ENCODE peak calls at places on chromosomes 1 and 21, in eight cellular contexts. One of them, this sample, is unnamed.

GRCh38 chr1:35031103-35031452 is 667 bp downstream of the ZMYM6 start:
- DNase-seq in lung microvascular endothelial cell: peak; percentile 67
- DNase-seq in A172: peak; percentile 34
- DNase-seq in activated CD4-positive, alpha-beta T cell treated with anti-CD3 and anti-CD28 coated beads, Interleukin-2, amount 10 ng/mL, durations not matched to agents 7 days and 5 days: peak; percentile 36
- DNase-seq in stimulated activated naive CD8-positive, alpha-beta T cell treated with anti-CD3 and anti-CD28 coated beads, Interleukin-15, Interleukin-2, amounts not matched to agents 100 U/mL and 50 U/mL, for 24 hours: peak; percentile 55
- DNase-seq in GM18507: no peak
- DNase-seq in naive thymus-derived CD8-positive, alpha-beta T cell: peak; percentile 27
- DNase-seq in stimulated activated CD4-positive, alpha-beta T cell treated with anti-CD3 and anti-CD28 coated beads, Interleukin-4, amount 100 ng/mL, for 48 hours: peak; percentile 31
- DNase-seq in this sample: peak; percentile 57

GRCh38 chr1:64471218-64471719 is 1.3 kb downstream of the CACHD1 start:
- DNase-seq in lung microvascular endothelial cell: peak; percentile 37
- DNase-seq in A172: no peak
- DNase-seq in activated CD4-positive, alpha-beta T cell treated with anti-CD3 and anti-CD28 coated beads, Interleukin-2, amount 10 ng/mL, durations not matched to agents 7 days and 5 days: peak; percentile 9
- DNase-seq in stimulated activated naive CD8-positive, alpha-beta T cell treated with anti-CD3 and anti-CD28 coated beads, Interleukin-15, Interleukin-2, amounts not matched to agents 100 U/mL and 50 U/mL, for 24 hours: peak; percentile 22
- DNase-seq in GM18507: no peak
- DNase-seq in naive thymus-derived CD8-positive, alpha-beta T cell: peak; percentile 21
- DNase-seq in stimulated activated CD4-positive, alpha-beta T cell treated with anti-CD3 and anti-CD28 coated beads, Interleukin-4, amount 100 ng/mL, for 48 hours: no peak
- DNase-seq in this sample: no peak

GRCh38 chr1:8239039-8239305 is 78.9 kb upstream of the SLC45A1 start:
- DNase-seq in lung microvascular endothelial cell: peak; percentile 52
- DNase-seq in A172: peak; percentile 31
- DNase-seq in activated CD4-positive, alpha-beta T cell treated with anti-CD3 and anti-CD28 coated beads, Interleukin-2, amount 10 ng/mL, durations not matched to agents 7 days and 5 days: no peak
- DNase-seq in stimulated activated naive CD8-positive, alpha-beta T cell treated with anti-CD3 and anti-CD28 coated beads, Interleukin-15, Interleukin-2, amounts not matched to agents 100 U/mL and 50 U/mL, for 24 hours: no peak
- DNase-seq in GM18507: no peak
- DNase-seq in naive thymus-derived CD8-positive, alpha-beta T cell: no peak
- DNase-seq in stimulated activated CD4-positive, alpha-beta T cell treated with anti-CD3 and anti-CD28 coated beads, Interleukin-4, amount 100 ng/mL, for 48 hours: no peak
- DNase-seq in this sample: no peak

GRCh38 chr21:35017256-35017655 is 31.8 kb downstream of the RUNX1 start:
- DNase-seq in lung microvascular endothelial cell: no peak
- DNase-seq in A172: no peak
- DNase-seq in activated CD4-positive, alpha-beta T cell treated with anti-CD3 and anti-CD28 coated beads, Interleukin-2, amount 10 ng/mL, durations not matched to agents 7 days and 5 days: no peak
- DNase-seq in stimulated activated naive CD8-positive, alpha-beta T cell treated with anti-CD3 and anti-CD28 coated beads, Interleukin-15, Interleukin-2, amounts not matched to agents 100 U/mL and 50 U/mL, for 24 hours: no peak
- DNase-seq in GM18507: no peak
- DNase-seq in naive thymus-derived CD8-positive, alpha-beta T cell: no peak
- DNase-seq in stimulated activated CD4-positive, alpha-beta T cell treated with anti-CD3 and anti-CD28 coated beads, Interleukin-4, amount 100 ng/mL, for 48 hours: no peak
- DNase-seq in this sample: no peak

GRCh38 chr1:11211461-11211860 is 22.3 kb downstream of the ANGPTL7 start:
- DNase-seq in lung microvascular endothelial cell: no peak
- DNase-seq in A172: no peak
- DNase-seq in activated CD4-positive, alpha-beta T cell treated with anti-CD3 and anti-CD28 coated beads, Interleukin-2, amount 10 ng/mL, durations not matched to agents 7 days and 5 days: no peak
- DNase-seq in stimulated activated naive CD8-positive, alpha-beta T cell treated with anti-CD3 and anti-CD28 coated beads, Interleukin-15, Interleukin-2, amounts not matched to agents 100 U/mL and 50 U/mL, for 24 hours: no peak
- DNase-seq in GM18507: no peak
- DNase-seq in naive thymus-derived CD8-positive, alpha-beta T cell: no peak
- DNase-seq in stimulated activated CD4-positive, alpha-beta T cell treated with anti-CD3 and anti-CD28 coated beads, Interleukin-4, amount 100 ng/mL, for 48 hours: no peak
- DNase-seq in this sample: no peak

GRCh38 chr1:223035724-223036478 is 107.1 kb downstream of the TLR5 start:
- DNase-seq in lung microvascular endothelial cell: no peak
- DNase-seq in A172: no peak
- DNase-seq in activated CD4-positive, alpha-beta T cell treated with anti-CD3 and anti-CD28 coated beads, Interleukin-2, amount 10 ng/mL, durations not matched to agents 7 days and 5 days: no peak
- DNase-seq in stimulated activated naive CD8-positive, alpha-beta T cell treated with anti-CD3 and anti-CD28 coated beads, Interleukin-15, Interleukin-2, amounts not matched to agents 100 U/mL and 50 U/mL, for 24 hours: no peak
- DNase-seq in GM18507: no peak
- DNase-seq in naive thymus-derived CD8-positive, alpha-beta T cell: no peak
- DNase-seq in stimulated activated CD4-positive, alpha-beta T cell treated with anti-CD3 and anti-CD28 coated beads, Interleukin-4, amount 100 ng/mL, for 48 hours: no peak
- DNase-seq in this sample: no peak

GRCh38 chr1:9874959-9875635 is 35.0 kb downstream of the CTNNBIP1 start:
- DNase-seq in lung microvascular endothelial cell: peak; percentile 76
- DNase-seq in A172: peak; percentile 39
- DNase-seq in activated CD4-positive, alpha-beta T cell treated with anti-CD3 and anti-CD28 coated beads, Interleukin-2, amount 10 ng/mL, durations not matched to agents 7 days and 5 days: peak; percentile 80
- DNase-seq in stimulated activated naive CD8-positive, alpha-beta T cell treated with anti-CD3 and anti-CD28 coated beads, Interleukin-15, Interleukin-2, amounts not matched to agents 100 U/mL and 50 U/mL, for 24 hours: peak; percentile 80
- DNase-seq in GM18507: peak; percentile 88
- DNase-seq in naive thymus-derived CD8-positive, alpha-beta T cell: peak; percentile 65
- DNase-seq in stimulated activated CD4-positive, alpha-beta T cell treated with anti-CD3 and anti-CD28 coated beads, Interleukin-4, amount 100 ng/mL, for 48 hours: peak; percentile 64
- DNase-seq in this sample: peak; percentile 75

GRCh38 chr21:46080171-46081021 is 17.5 kb upstream of the COL6A2 start:
- DNase-seq in lung microvascular endothelial cell: no peak
- DNase-seq in A172: no peak
- DNase-seq in activated CD4-positive, alpha-beta T cell treated with anti-CD3 and anti-CD28 coated beads, Interleukin-2, amount 10 ng/mL, durations not matched to agents 7 days and 5 days: no peak
- DNase-seq in stimulated activated naive CD8-positive, alpha-beta T cell treated with anti-CD3 and anti-CD28 coated beads, Interleukin-15, Interleukin-2, amounts not matched to agents 100 U/mL and 50 U/mL, for 24 hours: no peak
- DNase-seq in GM18507: no peak
- DNase-seq in naive thymus-derived CD8-positive, alpha-beta T cell: peak; percentile 6
- DNase-seq in stimulated activated CD4-positive, alpha-beta T cell treated with anti-CD3 and anti-CD28 coated beads, Interleukin-4, amount 100 ng/mL, for 48 hours: no peak
- DNase-seq in this sample: no peak

GRCh38 chr1:921011-921837 is 2.5 kb upstream of the SAMD11 start:
- DNase-seq in lung microvascular endothelial cell: peak; percentile 75
- DNase-seq in A172: no peak
- DNase-seq in activated CD4-positive, alpha-beta T cell treated with anti-CD3 and anti-CD28 coated beads, Interleukin-2, amount 10 ng/mL, durations not matched to agents 7 days and 5 days: no peak
- DNase-seq in stimulated activated naive CD8-positive, alpha-beta T cell treated with anti-CD3 and anti-CD28 coated beads, Interleukin-15, Interleukin-2, amounts not matched to agents 100 U/mL and 50 U/mL, for 24 hours: peak; percentile 48
- DNase-seq in GM18507: no peak
- DNase-seq in naive thymus-derived CD8-positive, alpha-beta T cell: no peak
- DNase-seq in stimulated activated CD4-positive, alpha-beta T cell treated with anti-CD3 and anti-CD28 coated beads, Interleukin-4, amount 100 ng/mL, for 48 hours: no peak
- DNase-seq in this sample: peak; percentile 66

GRCh38 chr1:25458550-25459298 is 28.0 kb downstream of the MACO1 start:
- DNase-seq in lung microvascular endothelial cell: no peak
- DNase-seq in A172: no peak
- DNase-seq in activated CD4-positive, alpha-beta T cell treated with anti-CD3 and anti-CD28 coated beads, Interleukin-2, amount 10 ng/mL, durations not matched to agents 7 days and 5 days: no peak
- DNase-seq in stimulated activated naive CD8-positive, alpha-beta T cell treated with anti-CD3 and anti-CD28 coated beads, Interleukin-15, Interleukin-2, amounts not matched to agents 100 U/mL and 50 U/mL, for 24 hours: no peak
- DNase-seq in GM18507: no peak
- DNase-seq in naive thymus-derived CD8-positive, alpha-beta T cell: no peak
- DNase-seq in stimulated activated CD4-positive, alpha-beta T cell treated with anti-CD3 and anti-CD28 coated beads, Interleukin-4, amount 100 ng/mL, for 48 hours: no peak
- DNase-seq in this sample: no peak

GRCh38 chr1:215146252-215146975 is 63.9 kb downstream of the KCNK2 start:
- DNase-seq in lung microvascular endothelial cell: peak; percentile 43
- DNase-seq in A172: peak; percentile 39
- DNase-seq in activated CD4-positive, alpha-beta T cell treated with anti-CD3 and anti-CD28 coated beads, Interleukin-2, amount 10 ng/mL, durations not matched to agents 7 days and 5 days: peak; percentile 7
- DNase-seq in stimulated activated naive CD8-positive, alpha-beta T cell treated with anti-CD3 and anti-CD28 coated beads, Interleukin-15, Interleukin-2, amounts not matched to agents 100 U/mL and 50 U/mL, for 24 hours: no peak
- DNase-seq in GM18507: no peak
- DNase-seq in naive thymus-derived CD8-positive, alpha-beta T cell: no peak
- DNase-seq in stimulated activated CD4-positive, alpha-beta T cell treated with anti-CD3 and anti-CD28 coated beads, Interleukin-4, amount 100 ng/mL, for 48 hours: no peak
- DNase-seq in this sample: peak; percentile 67

GRCh38 chr1:44359234-44359937 is 4.3 kb upstream of the ERI3 start:
- DNase-seq in lung microvascular endothelial cell: no peak
- DNase-seq in A172: peak; percentile 18
- DNase-seq in activated CD4-positive, alpha-beta T cell treated with anti-CD3 and anti-CD28 coated beads, Interleukin-2, amount 10 ng/mL, durations not matched to agents 7 days and 5 days: no peak
- DNase-seq in stimulated activated naive CD8-positive, alpha-beta T cell treated with anti-CD3 and anti-CD28 coated beads, Interleukin-15, Interleukin-2, amounts not matched to agents 100 U/mL and 50 U/mL, for 24 hours: no peak
- DNase-seq in GM18507: no peak
- DNase-seq in naive thymus-derived CD8-positive, alpha-beta T cell: no peak
- DNase-seq in stimulated activated CD4-positive, alpha-beta T cell treated with anti-CD3 and anti-CD28 coated beads, Interleukin-4, amount 100 ng/mL, for 48 hours: no peak
- DNase-seq in this sample: no peak

GRCh38 chr1:201501144-201501543 is 5.8 kb downstream of the CSRP1 start:
- DNase-seq in lung microvascular endothelial cell: peak; percentile 57
- DNase-seq in A172: no peak
- DNase-seq in activated CD4-positive, alpha-beta T cell treated with anti-CD3 and anti-CD28 coated beads, Interleukin-2, amount 10 ng/mL, durations not matched to agents 7 days and 5 days: no peak
- DNase-seq in stimulated activated naive CD8-positive, alpha-beta T cell treated with anti-CD3 and anti-CD28 coated beads, Interleukin-15, Interleukin-2, amounts not matched to agents 100 U/mL and 50 U/mL, for 24 hours: no peak
- DNase-seq in GM18507: no peak
- DNase-seq in naive thymus-derived CD8-positive, alpha-beta T cell: no peak
- DNase-seq in stimulated activated CD4-positive, alpha-beta T cell treated with anti-CD3 and anti-CD28 coated beads, Interleukin-4, amount 100 ng/mL, for 48 hours: no peak
- DNase-seq in this sample: no peak

GRCh38 chr1:151715726-151716404 is 738 bp downstream of the CELF3 start:
- DNase-seq in lung microvascular endothelial cell: no peak
- DNase-seq in A172: no peak
- DNase-seq in activated CD4-positive, alpha-beta T cell treated with anti-CD3 and anti-CD28 coated beads, Interleukin-2, amount 10 ng/mL, durations not matched to agents 7 days and 5 days: no peak
- DNase-seq in stimulated activated naive CD8-positive, alpha-beta T cell treated with anti-CD3 and anti-CD28 coated beads, Interleukin-15, Interleukin-2, amounts not matched to agents 100 U/mL and 50 U/mL, for 24 hours: peak; percentile 22
- DNase-seq in GM18507: no peak
- DNase-seq in naive thymus-derived CD8-positive, alpha-beta T cell: no peak
- DNase-seq in stimulated activated CD4-positive, alpha-beta T cell treated with anti-CD3 and anti-CD28 coated beads, Interleukin-4, amount 100 ng/mL, for 48 hours: no peak
- DNase-seq in this sample: no peak

GRCh38 chr1:24895511-24895910 is 34.6 kb downstream of the RUNX3 start:
- DNase-seq in lung microvascular endothelial cell: no peak
- DNase-seq in A172: no peak
- DNase-seq in activated CD4-positive, alpha-beta T cell treated with anti-CD3 and anti-CD28 coated beads, Interleukin-2, amount 10 ng/mL, durations not matched to agents 7 days and 5 days: no peak
- DNase-seq in stimulated activated naive CD8-positive, alpha-beta T cell treated with anti-CD3 and anti-CD28 coated beads, Interleukin-15, Interleukin-2, amounts not matched to agents 100 U/mL and 50 U/mL, for 24 hours: peak; percentile 1
- DNase-seq in GM18507: no peak
- DNase-seq in naive thymus-derived CD8-positive, alpha-beta T cell: no peak
- DNase-seq in stimulated activated CD4-positive, alpha-beta T cell treated with anti-CD3 and anti-CD28 coated beads, Interleukin-4, amount 100 ng/mL, for 48 hours: no peak
- DNase-seq in this sample: no peak

GRCh38 chr1:21496886-21497285 is 12.3 kb upstream of the ALPL start:
- DNase-seq in lung microvascular endothelial cell: no peak
- DNase-seq in A172: no peak
- DNase-seq in activated CD4-positive, alpha-beta T cell treated with anti-CD3 and anti-CD28 coated beads, Interleukin-2, amount 10 ng/mL, durations not matched to agents 7 days and 5 days: no peak
- DNase-seq in stimulated activated naive CD8-positive, alpha-beta T cell treated with anti-CD3 and anti-CD28 coated beads, Interleukin-15, Interleukin-2, amounts not matched to agents 100 U/mL and 50 U/mL, for 24 hours: no peak
- DNase-seq in GM18507: no peak
- DNase-seq in naive thymus-derived CD8-positive, alpha-beta T cell: no peak
- DNase-seq in stimulated activated CD4-positive, alpha-beta T cell treated with anti-CD3 and anti-CD28 coated beads, Interleukin-4, amount 100 ng/mL, for 48 hours: no peak
- DNase-seq in this sample: no peak

GRCh38 chr1:64231153-64231552 is 27.7 kb downstream of the UBE2U start:
- DNase-seq in lung microvascular endothelial cell: peak; percentile 27
- DNase-seq in A172: no peak
- DNase-seq in activated CD4-positive, alpha-beta T cell treated with anti-CD3 and anti-CD28 coated beads, Interleukin-2, amount 10 ng/mL, durations not matched to agents 7 days and 5 days: no peak
- DNase-seq in stimulated activated naive CD8-positive, alpha-beta T cell treated with anti-CD3 and anti-CD28 coated beads, Interleukin-15, Interleukin-2, amounts not matched to agents 100 U/mL and 50 U/mL, for 24 hours: no peak
- DNase-seq in GM18507: no peak
- DNase-seq in naive thymus-derived CD8-positive, alpha-beta T cell: no peak
- DNase-seq in stimulated activated CD4-positive, alpha-beta T cell treated with anti-CD3 and anti-CD28 coated beads, Interleukin-4, amount 100 ng/mL, for 48 hours: no peak
- DNase-seq in this sample: no peak

GRCh38 chr1:116498789-116499628 is 71.8 kb downstream of the CD58 start:
- DNase-seq in lung microvascular endothelial cell: peak; percentile 68
- DNase-seq in A172: peak; percentile 56
- DNase-seq in activated CD4-positive, alpha-beta T cell treated with anti-CD3 and anti-CD28 coated beads, Interleukin-2, amount 10 ng/mL, durations not matched to agents 7 days and 5 days: peak; percentile 67
- DNase-seq in stimulated activated naive CD8-positive, alpha-beta T cell treated with anti-CD3 and anti-CD28 coated beads, Interleukin-15, Interleukin-2, amounts not matched to agents 100 U/mL and 50 U/mL, for 24 hours: peak; percentile 55
- DNase-seq in GM18507: peak; percentile 28
- DNase-seq in naive thymus-derived CD8-positive, alpha-beta T cell: peak; percentile 38
- DNase-seq in stimulated activated CD4-positive, alpha-beta T cell treated with anti-CD3 and anti-CD28 coated beads, Interleukin-4, amount 100 ng/mL, for 48 hours: no peak
- DNase-seq in this sample: peak; percentile 62

GRCh38 chr1:40392206-40392605 is 18.7 kb downstream of the SMAP2 start:
- DNase-seq in lung microvascular endothelial cell: peak; percentile 20
- DNase-seq in A172: peak; percentile 66
- DNase-seq in activated CD4-positive, alpha-beta T cell treated with anti-CD3 and anti-CD28 coated beads, Interleukin-2, amount 10 ng/mL, durations not matched to agents 7 days and 5 days: no peak
- DNase-seq in stimulated activated naive CD8-positive, alpha-beta T cell treated with anti-CD3 and anti-CD28 coated beads, Interleukin-15, Interleukin-2, amounts not matched to agents 100 U/mL and 50 U/mL, for 24 hours: no peak
- DNase-seq in GM18507: no peak
- DNase-seq in naive thymus-derived CD8-positive, alpha-beta T cell: no peak
- DNase-seq in stimulated activated CD4-positive, alpha-beta T cell treated with anti-CD3 and anti-CD28 coated beads, Interleukin-4, amount 100 ng/mL, for 48 hours: no peak
- DNase-seq in this sample: no peak

GRCh38 chr1:226708967-226709396 is 30.1 kb downstream of the ITPKB start:
- DNase-seq in lung microvascular endothelial cell: no peak
- DNase-seq in A172: no peak
- DNase-seq in activated CD4-positive, alpha-beta T cell treated with anti-CD3 and anti-CD28 coated beads, Interleukin-2, amount 10 ng/mL, durations not matched to agents 7 days and 5 days: no peak
- DNase-seq in stimulated activated naive CD8-positive, alpha-beta T cell treated with anti-CD3 and anti-CD28 coated beads, Interleukin-15, Interleukin-2, amounts not matched to agents 100 U/mL and 50 U/mL, for 24 hours: no peak
- DNase-seq in GM18507: no peak
- DNase-seq in naive thymus-derived CD8-positive, alpha-beta T cell: no peak
- DNase-seq in stimulated activated CD4-positive, alpha-beta T cell treated with anti-CD3 and anti-CD28 coated beads, Interleukin-4, amount 100 ng/mL, for 48 hours: no peak
- DNase-seq in this sample: no peak

GRCh38 chr1:39871796-39872195 is 11.5 kb downstream of the TRIT1 start:
- DNase-seq in lung microvascular endothelial cell: no peak
- DNase-seq in A172: no peak
- DNase-seq in activated CD4-positive, alpha-beta T cell treated with anti-CD3 and anti-CD28 coated beads, Interleukin-2, amount 10 ng/mL, durations not matched to agents 7 days and 5 days: no peak
- DNase-seq in stimulated activated naive CD8-positive, alpha-beta T cell treated with anti-CD3 and anti-CD28 coated beads, Interleukin-15, Interleukin-2, amounts not matched to agents 100 U/mL and 50 U/mL, for 24 hours: no peak
- DNase-seq in GM18507: no peak
- DNase-seq in naive thymus-derived CD8-positive, alpha-beta T cell: no peak
- DNase-seq in stimulated activated CD4-positive, alpha-beta T cell treated with anti-CD3 and anti-CD28 coated beads, Interleukin-4, amount 100 ng/mL, for 48 hours: no peak
- DNase-seq in this sample: no peak

GRCh38 chr1:163897401-163898169 is 575.8 kb downstream of the NUF2 start:
- DNase-seq in lung microvascular endothelial cell: no peak
- DNase-seq in A172: no peak
- DNase-seq in activated CD4-positive, alpha-beta T cell treated with anti-CD3 and anti-CD28 coated beads, Interleukin-2, amount 10 ng/mL, durations not matched to agents 7 days and 5 days: no peak
- DNase-seq in stimulated activated naive CD8-positive, alpha-beta T cell treated with anti-CD3 and anti-CD28 coated beads, Interleukin-15, Interleukin-2, amounts not matched to agents 100 U/mL and 50 U/mL, for 24 hours: no peak
- DNase-seq in GM18507: no peak
- DNase-seq in naive thymus-derived CD8-positive, alpha-beta T cell: no peak
- DNase-seq in stimulated activated CD4-positive, alpha-beta T cell treated with anti-CD3 and anti-CD28 coated beads, Interleukin-4, amount 100 ng/mL, for 48 hours: no peak
- DNase-seq in this sample: no peak

GRCh38 chr1:165129568-165130164 is 226.8 kb downstream of the LMX1A start:
- DNase-seq in lung microvascular endothelial cell: peak; percentile 47
- DNase-seq in A172: peak; percentile 48
- DNase-seq in activated CD4-positive, alpha-beta T cell treated with anti-CD3 and anti-CD28 coated beads, Interleukin-2, amount 10 ng/mL, durations not matched to agents 7 days and 5 days: peak; percentile 51
- DNase-seq in stimulated activated naive CD8-positive, alpha-beta T cell treated with anti-CD3 and anti-CD28 coated beads, Interleukin-15, Interleukin-2, amounts not matched to agents 100 U/mL and 50 U/mL, for 24 hours: peak; percentile 35
- DNase-seq in GM18507: no peak
- DNase-seq in naive thymus-derived CD8-positive, alpha-beta T cell: no peak
- DNase-seq in stimulated activated CD4-positive, alpha-beta T cell treated with anti-CD3 and anti-CD28 coated beads, Interleukin-4, amount 100 ng/mL, for 48 hours: peak; percentile 20
- DNase-seq in this sample: peak; percentile 55

GRCh38 chr1:100187912-100188311 is 9.9 kb upstream of the LRRC39 start:
- DNase-seq in lung microvascular endothelial cell: no peak
- DNase-seq in A172: no peak
- DNase-seq in activated CD4-positive, alpha-beta T cell treated with anti-CD3 and anti-CD28 coated beads, Interleukin-2, amount 10 ng/mL, durations not matched to agents 7 days and 5 days: no peak
- DNase-seq in stimulated activated naive CD8-positive, alpha-beta T cell treated with anti-CD3 and anti-CD28 coated beads, Interleukin-15, Interleukin-2, amounts not matched to agents 100 U/mL and 50 U/mL, for 24 hours: no peak
- DNase-seq in GM18507: no peak
- DNase-seq in naive thymus-derived CD8-positive, alpha-beta T cell: no peak
- DNase-seq in stimulated activated CD4-positive, alpha-beta T cell treated with anti-CD3 and anti-CD28 coated beads, Interleukin-4, amount 100 ng/mL, for 48 hours: no peak
- DNase-seq in this sample: peak; percentile 70

GRCh38 chr21:37914211-37914900 is 1.9 kb downstream of the KCNJ6 start:
- DNase-seq in lung microvascular endothelial cell: peak; percentile 10
- DNase-seq in A172: peak; percentile 14
- DNase-seq in activated CD4-positive, alpha-beta T cell treated with anti-CD3 and anti-CD28 coated beads, Interleukin-2, amount 10 ng/mL, durations not matched to agents 7 days and 5 days: peak; percentile 12
- DNase-seq in stimulated activated naive CD8-positive, alpha-beta T cell treated with anti-CD3 and anti-CD28 coated beads, Interleukin-15, Interleukin-2, amounts not matched to agents 100 U/mL and 50 U/mL, for 24 hours: peak; percentile 43
- DNase-seq in GM18507: no peak
- DNase-seq in naive thymus-derived CD8-positive, alpha-beta T cell: no peak
- DNase-seq in stimulated activated CD4-positive, alpha-beta T cell treated with anti-CD3 and anti-CD28 coated beads, Interleukin-4, amount 100 ng/mL, for 48 hours: peak; percentile 7
- DNase-seq in this sample: peak; percentile 19

GRCh38 chr21:33884361-33885157 is 31.0 kb downstream of the ATP5PO start:
- DNase-seq in lung microvascular endothelial cell: no peak
- DNase-seq in A172: no peak
- DNase-seq in activated CD4-positive, alpha-beta T cell treated with anti-CD3 and anti-CD28 coated beads, Interleukin-2, amount 10 ng/mL, durations not matched to agents 7 days and 5 days: no peak
- DNase-seq in stimulated activated naive CD8-positive, alpha-beta T cell treated with anti-CD3 and anti-CD28 coated beads, Interleukin-15, Interleukin-2, amounts not matched to agents 100 U/mL and 50 U/mL, for 24 hours: no peak
- DNase-seq in GM18507: no peak
- DNase-seq in naive thymus-derived CD8-positive, alpha-beta T cell: no peak
- DNase-seq in stimulated activated CD4-positive, alpha-beta T cell treated with anti-CD3 and anti-CD28 coated beads, Interleukin-4, amount 100 ng/mL, for 48 hours: no peak
- DNase-seq in this sample: no peak

GRCh38 chr1:117857434-117857833 is 72.0 kb downstream of the GDAP2 start:
- DNase-seq in lung microvascular endothelial cell: no peak
- DNase-seq in A172: no peak
- DNase-seq in activated CD4-positive, alpha-beta T cell treated with anti-CD3 and anti-CD28 coated beads, Interleukin-2, amount 10 ng/mL, durations not matched to agents 7 days and 5 days: no peak
- DNase-seq in stimulated activated naive CD8-positive, alpha-beta T cell treated with anti-CD3 and anti-CD28 coated beads, Interleukin-15, Interleukin-2, amounts not matched to agents 100 U/mL and 50 U/mL, for 24 hours: no peak
- DNase-seq in GM18507: no peak
- DNase-seq in naive thymus-derived CD8-positive, alpha-beta T cell: no peak
- DNase-seq in stimulated activated CD4-positive, alpha-beta T cell treated with anti-CD3 and anti-CD28 coated beads, Interleukin-4, amount 100 ng/mL, for 48 hours: no peak
- DNase-seq in this sample: no peak

GRCh38 chr1:38301040-38301439 is 254.4 kb upstream of the POU3F1 start:
- DNase-seq in lung microvascular endothelial cell: no peak
- DNase-seq in A172: no peak
- DNase-seq in activated CD4-positive, alpha-beta T cell treated with anti-CD3 and anti-CD28 coated beads, Interleukin-2, amount 10 ng/mL, durations not matched to agents 7 days and 5 days: no peak
- DNase-seq in stimulated activated naive CD8-positive, alpha-beta T cell treated with anti-CD3 and anti-CD28 coated beads, Interleukin-15, Interleukin-2, amounts not matched to agents 100 U/mL and 50 U/mL, for 24 hours: no peak
- DNase-seq in GM18507: no peak
- DNase-seq in naive thymus-derived CD8-positive, alpha-beta T cell: no peak
- DNase-seq in stimulated activated CD4-positive, alpha-beta T cell treated with anti-CD3 and anti-CD28 coated beads, Interleukin-4, amount 100 ng/mL, for 48 hours: no peak
- DNase-seq in this sample: no peak

GRCh38 chr1:116720406-116721071 is 33.7 kb upstream of the CD2 start:
- DNase-seq in lung microvascular endothelial cell: no peak
- DNase-seq in A172: no peak
- DNase-seq in activated CD4-positive, alpha-beta T cell treated with anti-CD3 and anti-CD28 coated beads, Interleukin-2, amount 10 ng/mL, durations not matched to agents 7 days and 5 days: no peak
- DNase-seq in stimulated activated naive CD8-positive, alpha-beta T cell treated with anti-CD3 and anti-CD28 coated beads, Interleukin-15, Interleukin-2, amounts not matched to agents 100 U/mL and 50 U/mL, for 24 hours: no peak
- DNase-seq in GM18507: no peak
- DNase-seq in naive thymus-derived CD8-positive, alpha-beta T cell: no peak
- DNase-seq in stimulated activated CD4-positive, alpha-beta T cell treated with anti-CD3 and anti-CD28 coated beads, Interleukin-4, amount 100 ng/mL, for 48 hours: no peak
- DNase-seq in this sample: no peak